ENCODE peak calls at places on chromosome 7, in four cellular contexts. F is HEK293T, U is GM12878, D is HepG2. H is an unnamed sample.

GRCh38 chr7:143354965-143355364 is 7.5 kb downstream of the FAM131B start:
- DNase-seq in U (no peak), D (no peak), F (no peak), H (no peak)

GRCh38 chr7:83876593-83876992 is 227.7 kb upstream of the SEMA3E start:
- DNase-seq in D (no peak), F (no peak), U (no peak), H (no peak)

GRCh38 chr7:139871276-139871675 is 42.2 kb downstream of the TBXAS1 start:
- DNase-seq in U (no peak), F (no peak), D (no peak), H (no peak)

GRCh38 chr7:78099715-78100477 is 301.3 kb downstream of the PHTF2 start:
- DNase-seq in U (no peak), F (no peak), D (no peak), H (no peak)

GRCh38 chr7:138374119-138374693 is 85.9 kb upstream of the TRIM24 start:
- DNase-seq in D (no peak), U (no peak), F (no peak), H (peak; percentile 32)

GRCh38 chr7:98086231-98086855 is 20.3 kb upstream of the LMTK2 start:
- DNase-seq in F (no peak), U (no peak), D (no peak), H (no peak)

GRCh38 chr7:68176974-68177373 is 1180.3 kb downstream of the TYW1 start:
- DNase-seq in F (peak; percentile 51), U (no peak), D (peak; percentile 65), H (peak; percentile 79)

GRCh38 chr7:99679032-99679399 is 780 bp downstream of the CYP3A5 start:
- DNase-seq in F (no peak), U (no peak), D (peak; percentile 83), H (no peak)

GRCh38 chr7:144454256-144455039 is 51.0 kb upstream of the NOBOX start:
- DNase-seq in D (no peak), U (no peak), F (no peak), H (peak; percentile 11)

GRCh38 chr7:66313913-66314568 is 108.9 kb downstream of the TPST1 start:
- DNase-seq in D (no peak), U (no peak), F (no peak), H (no peak)

GRCh38 chr7:18504965-18505364 is 9.4 kb downstream of the HDAC9 start:
- DNase-seq in F (no peak), U (no peak), D (no peak), H (no peak)

GRCh38 chr7:149598721-149599308 is 101.2 kb upstream of the ZNF746 start:
- DNase-seq in F (peak; percentile 49), U (no peak), D (peak; percentile 7), H (peak; percentile 51)

GRCh38 chr7:69643708-69644445 is 45.6 kb downstream of the AUTS2 start:
- DNase-seq in D (peak; percentile 1), F (no peak), U (no peak), H (no peak)

GRCh38 chr7:151129882-151130591 is 37.5 kb downstream of the GBX1 start:
- DNase-seq in F (no peak), U (no peak), D (no peak), H (no peak)

GRCh38 chr7:86012955-86013354 is 630.8 kb upstream of the GRM3 start:
- DNase-seq in D (no peak), U (no peak), F (no peak), H (no peak)

GRCh38 chr7:121192834-121193233 is 136.0 kb upstream of the WNT16 start:
- DNase-seq in D (no peak), F (no peak), U (no peak), H (no peak)

GRCh38 chr7:48087349-48087748 is 1.7 kb upstream of the UPP1 start:
- DNase-seq in U (peak; percentile 41), D (no peak), F (no peak), H (no peak)

GRCh38 chr7:116232920-116233319 is 22.6 kb downstream of the TES start:
- DNase-seq in U (no peak), F (no peak), D (no peak), H (no peak)

GRCh38 chr7:1940863-1941262 is 270.8 kb downstream of the ELFN1 start:
- DNase-seq in D (no peak), U (no peak), F (no peak), H (no peak)

GRCh38 chr7:41199136-41199535 is 503.8 kb downstream of the INHBA start:
- DNase-seq in U (no peak), F (no peak), D (no peak), H (no peak)
- TF ChIP-seq FOXM1 in U (no peak), F (no peak), D (no peak), H (no peak)

GRCh38 chr7:118179191-118179590 is 4.8 kb upstream of the LSM8 start:
- DNase-seq in D (no peak), U (no peak), F (no peak), H (no peak)
- TF ChIP-seq FOXM1 in D (no peak), U (no peak), F (no peak), H (no peak)

GRCh38 chr7:30881448-30881847 is 30.2 kb upstream of the AQP1 start:
- DNase-seq in D (no peak), F (no peak), U (no peak), H (no peak)

GRCh38 chr7:30888783-30889182 is 22.9 kb upstream of the AQP1 start:
- DNase-seq in D (no peak), U (no peak), F (no peak), H (no peak)

GRCh38 chr7:30887464-30887872 is 24.2 kb upstream of the AQP1 start:
- DNase-seq in F (no peak), U (no peak), D (no peak), H (no peak)

GRCh38 chr7:30884881-30885280 is 26.8 kb upstream of the AQP1 start:
- DNase-seq in F (no peak), D (no peak), U (no peak), H (no peak)

DNA sequence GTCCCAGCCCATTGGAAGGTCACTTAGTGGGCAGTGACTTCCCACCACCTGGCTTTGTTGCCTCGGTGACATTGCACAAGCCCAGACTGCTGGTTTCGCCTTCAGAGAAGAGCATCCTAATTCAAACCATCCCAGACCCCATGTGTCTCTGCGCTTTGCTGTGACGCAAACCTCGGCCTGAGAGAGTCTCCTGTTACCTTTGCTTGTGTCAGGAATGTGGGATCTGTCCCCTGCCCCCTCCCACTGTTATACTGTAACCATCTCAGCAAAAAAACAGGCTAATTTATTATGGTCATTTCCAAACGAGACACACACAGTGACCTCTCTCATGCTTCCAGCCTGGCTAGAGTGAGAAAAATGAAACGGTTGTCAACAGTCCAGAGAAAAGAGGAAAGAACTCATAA is 25.0 kb upstream of the AQP1 start:
- DNase-seq in D (no peak), F (no peak), U (no peak), H (peak; percentile 79)
- TF ChIP-seq FOXM1 in D (no peak), F (no peak), U (no peak), H (no peak)

DNA sequence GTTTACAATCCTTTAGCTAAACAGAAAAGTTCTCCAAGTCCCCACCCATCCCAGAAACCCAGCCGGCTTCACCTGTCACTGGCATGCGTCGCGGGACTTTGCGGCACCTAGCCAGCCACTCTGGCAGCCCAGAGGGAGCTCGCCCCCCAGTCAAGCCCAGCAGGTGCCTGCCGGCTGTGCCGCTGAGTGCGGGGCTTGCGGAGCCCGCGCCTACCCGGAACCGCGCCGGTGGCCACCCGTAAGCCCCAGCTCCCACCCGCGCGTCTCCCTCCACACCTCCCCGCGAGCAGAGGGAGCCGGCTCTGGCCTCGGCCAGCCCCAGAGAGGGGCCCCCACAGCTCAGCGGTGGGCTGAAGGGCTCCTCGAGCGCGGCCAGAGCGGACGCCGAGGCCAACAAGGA is 446.1 kb downstream of the GRM8 start:
- DNase-seq in F (no peak), U (no peak), D (no peak), H (no peak)
- TF ChIP-seq FOXM1 in F (no peak), U (no peak), D (no peak), H (no peak)

DNA sequence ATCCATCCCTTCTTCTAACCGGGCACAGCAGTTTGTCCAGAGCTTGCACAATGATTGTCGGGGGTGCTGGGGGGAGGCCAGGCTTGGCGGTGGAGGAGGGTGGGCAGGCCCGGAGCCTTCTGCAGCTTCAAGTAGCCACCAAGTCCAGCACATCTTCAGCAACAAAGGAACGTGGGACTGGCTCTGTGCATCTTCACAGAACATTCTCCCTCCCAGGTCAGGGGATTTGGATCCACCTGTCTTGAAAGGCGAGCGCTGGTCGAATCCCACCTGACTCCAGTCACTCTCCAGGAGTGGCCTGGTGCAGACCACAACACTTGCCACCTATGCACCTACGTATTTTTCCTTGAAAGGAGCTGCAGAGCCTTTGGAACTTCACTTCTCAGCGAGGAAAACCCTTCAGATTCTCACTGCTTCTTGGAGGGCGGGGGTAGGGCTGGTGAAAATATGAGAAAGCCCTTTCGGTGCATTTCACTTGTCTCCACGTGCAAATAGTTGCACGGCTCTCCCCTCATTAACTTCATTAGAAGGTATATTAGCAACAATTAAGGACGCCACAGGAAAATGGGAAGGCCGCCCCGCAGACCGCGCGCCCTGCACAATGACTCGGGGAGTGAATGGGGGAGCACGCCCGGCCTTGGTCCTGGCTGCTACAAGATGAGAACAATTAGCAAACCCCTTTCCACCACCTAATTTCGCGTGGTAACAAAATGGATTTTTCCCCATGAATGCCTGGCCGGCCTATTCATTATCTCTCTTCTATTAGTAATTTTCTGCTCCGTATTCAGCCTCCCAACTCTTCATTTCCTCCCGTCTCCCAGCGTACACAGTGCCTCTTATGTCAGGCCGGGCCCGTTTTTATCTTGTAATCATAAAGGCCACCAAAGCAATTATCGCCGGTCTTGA is 346.7 kb downstream of the DNAJB6 start:
- DNase-seq in D (no peak), U (no peak), F (no peak), H (peak; percentile 38)
- TF ChIP-seq FOXM1 in D (no peak), U (no peak), F (no peak), H (no peak)

H was measured in SK-N-SH.